ENCODE peak calls at places on chromosomes 11 and 22, in five cellular contexts. V is WTC11, W is retinal pigment epithelial cell, G is Calu3, M is right lobe of liver. B is an unnamed sample.

GRCh38 chr11:34870548-34871209 is 45.5 kb downstream of the APIP start:
- DNase-seq in G (no peak), V (no peak), W (no peak), M (no peak), B (no peak)

GRCh38 chr11:23336961-23337360 is 476.7 kb upstream of the CCDC179 start:
- DNase-seq in G (no peak), V (no peak), W (no peak), M (no peak), B (no peak)

GRCh38 chr11:59463176-59463575 is 6.4 kb downstream of the OR4D6 start:
- DNase-seq in W (no peak), M (no peak), V (no peak), G (no peak), B (no peak)

GRCh38 chr11:20337526-20338154 is 25.9 kb upstream of the HTATIP2 start:
- DNase-seq in V (peak), G (peak), M (no peak), W (no peak), B (no peak)

GRCh38 chr22:45717787-45718186 is 46.2 kb downstream of the ATXN10 start:
- DNase-seq in M (no peak), V (no peak), W (no peak), G (no peak), B (no peak)

GRCh38 chr11:29243616-29244015 is 773.2 kb downstream of the KCNA4 start:
- DNase-seq in G (no peak), W (no peak), V (no peak), M (no peak), B (no peak)

GRCh38 chr11:13210424-13210823 is 67.2 kb upstream of the BMAL1 start:
- DNase-seq in V (peak), G (peak), M (peak), W (no peak), B (no peak)

GRCh38 chr11:71305041-71305440 is 52.7 kb upstream of the SHANK2 start:
- DNase-seq in G (no peak), M (no peak), V (no peak), W (no peak), B (no peak)

GRCh38 chr11:87030458-87031054 is 7.2 kb upstream of the TMEM135 start:
- DNase-seq in G (no peak), M (no peak), W (no peak), V (no peak), B (no peak)

GRCh38 chr11:36454991-36455611 is 55.0 kb downstream of the TRAF6 start:
- DNase-seq in V (peak), W (no peak), G (no peak), M (no peak), B (no peak)

GRCh38 chr11:36453678-36454077 is 56.4 kb downstream of the TRAF6 start:
- DNase-seq in G (peak), M (no peak), W (no peak), V (no peak), B (peak)

GRCh38 chr11:36454551-36454950 is 55.5 kb downstream of the TRAF6 start:
- DNase-seq in W (no peak), M (no peak), V (no peak), G (no peak), B (no peak)

GRCh38 chr11:36456136-36456535 is 53.9 kb downstream of the TRAF6 start:
- DNase-seq in G (no peak), M (no peak), W (no peak), V (no peak), B (no peak)

DNA sequence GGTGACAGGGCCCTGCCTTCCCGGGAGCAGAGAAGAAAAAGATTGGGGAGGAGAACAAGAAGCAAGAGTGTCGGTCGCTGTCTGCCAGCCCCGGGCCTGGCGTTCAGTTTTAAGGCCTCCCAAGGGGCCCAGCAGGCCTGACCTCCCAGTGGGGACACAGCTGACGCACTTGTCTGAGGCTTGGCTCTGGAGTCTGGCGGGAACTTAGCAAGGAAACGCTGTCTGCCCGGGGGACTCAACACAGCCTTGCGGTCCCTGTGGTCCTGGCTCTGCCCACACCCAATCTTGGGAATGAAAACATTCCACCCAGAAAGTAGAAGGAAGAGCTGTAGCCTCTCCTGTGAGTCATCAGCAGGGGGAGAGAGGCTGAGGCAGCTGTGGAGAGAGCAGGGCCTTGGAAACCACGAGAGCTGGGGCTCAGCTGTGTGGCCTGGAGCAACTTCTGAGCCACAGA is 54.4 kb downstream of the TRAF6 start:
- DNase-seq in V (no peak), M (no peak), G (peak), W (peak), B (no peak)
- TF ChIP-seq CTCF in V (no peak), M (no peak), G (no peak), W (no peak), B (no peak)

DNA sequence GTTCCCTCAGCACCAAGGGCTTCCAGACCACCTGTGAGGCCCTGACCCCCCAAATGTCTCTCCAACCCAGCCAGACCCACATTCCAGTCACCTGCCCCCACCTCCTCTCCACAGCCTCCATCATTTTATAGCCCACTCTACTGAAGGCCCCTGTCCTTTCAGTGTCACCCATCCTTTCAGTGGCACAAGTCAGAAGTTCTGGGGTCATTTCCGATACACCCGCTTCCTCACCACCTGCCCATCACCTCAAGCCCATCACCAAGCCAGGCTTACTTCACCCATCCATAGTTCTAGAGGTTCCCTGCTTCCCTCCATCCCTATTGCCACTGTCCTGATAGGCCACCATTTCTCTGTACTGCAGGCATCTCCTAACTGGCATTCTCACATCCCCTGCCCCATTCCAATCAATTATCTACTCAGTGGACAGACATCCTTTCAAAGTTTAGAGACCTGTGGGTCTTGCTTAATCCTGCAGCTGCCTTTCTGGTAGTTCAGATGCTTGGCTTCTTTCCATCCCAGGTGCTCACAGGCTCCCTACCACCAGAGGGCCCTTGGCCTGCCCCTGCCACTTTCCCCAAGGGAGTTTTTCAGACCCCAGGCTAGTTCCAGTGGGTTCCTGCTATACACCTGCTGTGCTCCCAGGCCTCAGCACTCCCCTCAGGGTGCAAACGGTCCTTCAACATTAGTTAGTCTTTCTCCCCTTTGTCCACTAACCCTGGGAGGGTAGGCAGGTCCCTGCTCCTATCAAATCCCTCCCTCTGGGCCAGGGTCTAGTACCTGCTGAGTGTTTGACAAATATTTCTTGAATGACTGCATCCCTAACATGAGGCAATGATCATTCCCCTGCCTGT is 7.6 kb downstream of the KCNQ1OT1 start:
- DNase-seq in W (no peak), G (peak), V (peak), M (peak), B (peak)
- TF ChIP-seq CTCF in W (peak), G (peak), V (peak), M (peak), B (no peak)

GRCh38 chr11:57324886-57325734 is at the start of gene TNKS1BP1:
- DNase-seq in G (peak), V (peak), M (peak), W (peak), B (peak)
- TF ChIP-seq CTCF in G (no peak), V (no peak), M (no peak), W (no peak), B (no peak)

DNA sequence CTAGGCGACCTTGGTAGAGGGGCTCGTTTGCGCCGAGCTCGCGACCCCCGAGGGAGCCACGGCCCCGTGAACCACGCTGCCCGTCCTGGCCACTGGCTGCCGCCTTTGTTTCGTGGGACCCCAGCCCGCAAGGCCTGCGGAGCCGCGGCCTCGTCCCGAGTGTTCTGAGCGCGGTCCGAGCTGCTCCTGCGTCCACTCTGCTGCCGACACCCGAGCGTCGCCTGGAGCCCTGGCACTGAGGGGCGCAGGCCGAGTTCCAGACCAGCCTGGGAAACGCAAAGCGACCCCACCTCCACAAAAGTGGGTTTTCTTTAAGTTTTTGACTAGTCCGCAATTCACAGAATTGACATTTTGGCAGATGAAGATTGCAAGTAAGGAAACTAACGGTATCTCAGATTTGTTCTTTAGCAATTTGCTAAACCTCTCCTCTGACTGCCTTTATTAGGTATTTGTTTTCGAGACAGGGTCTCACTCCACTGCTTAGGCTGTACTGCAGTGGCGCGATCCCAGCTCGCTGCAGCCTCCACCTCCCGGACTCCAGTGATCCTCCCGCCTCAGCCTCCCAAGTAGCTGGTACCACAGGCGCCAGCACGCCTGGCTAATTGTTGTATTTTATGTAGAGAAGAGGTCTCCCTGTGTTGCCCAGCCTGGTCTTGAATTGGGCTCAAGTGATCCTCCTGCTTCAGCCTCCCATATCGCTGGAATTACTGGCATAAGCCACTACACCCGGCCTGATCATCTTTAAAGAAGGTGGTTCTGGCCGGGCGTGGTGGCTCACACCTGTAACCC is 879 bp upstream of the RNH1 start:
- DNase-seq in G (no peak), M (no peak), V (no peak), W (no peak), B (no peak)
- TF ChIP-seq CTCF in G (no peak), M (no peak), V (no peak), W (no peak), B (no peak)

DNA sequence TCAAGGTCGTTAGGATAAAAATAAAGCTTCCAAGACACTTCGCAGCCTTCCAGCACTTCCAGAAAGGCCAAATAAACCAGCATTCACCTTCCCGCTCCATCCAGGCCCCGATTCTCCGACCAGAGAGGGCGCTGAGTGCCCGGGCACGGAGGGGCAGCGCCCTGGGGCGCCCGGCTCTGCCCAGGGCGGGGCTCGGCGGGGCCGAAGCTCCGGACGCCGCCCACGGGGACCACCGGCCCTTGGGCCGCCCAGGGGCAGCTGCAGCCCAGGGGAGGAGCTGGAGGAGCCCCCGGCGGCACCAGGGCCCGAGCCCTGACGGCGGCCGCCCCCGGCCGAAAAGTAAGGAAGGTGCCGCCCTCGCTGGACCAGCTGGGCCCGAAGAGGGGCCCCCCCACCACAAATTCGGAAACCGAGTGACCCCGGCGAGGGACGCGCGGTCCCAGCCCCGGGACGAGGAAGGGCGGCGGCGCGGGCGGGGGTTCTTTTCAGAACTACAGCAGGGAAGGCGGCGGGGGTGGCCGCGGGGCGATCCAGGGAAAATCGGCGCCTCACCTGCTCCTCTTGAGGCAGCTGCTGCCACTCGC is 346 bp downstream of the ATL3 start:
- DNase-seq in G (peak), M (peak), V (peak), W (no peak), B (no peak)
- TF ChIP-seq CTCF in G (peak), M (peak), V (no peak), W (peak), B (peak)

GRCh38 chr11:68956142-68956541 is 24.6 kb downstream of the MRGPRD start:
- DNase-seq in V (peak), W (no peak), G (no peak), M (no peak), B (peak)
- TF ChIP-seq CTCF in V (no peak), W (peak), G (no peak), M (peak), B (peak)

GRCh38 chr11:17719940-17720795 is 797 bp downstream of the MYOD1 start:
- DNase-seq in G (no peak), V (peak), W (no peak), M (no peak), B (no peak)
- TF ChIP-seq CTCF in G (peak), V (no peak), W (peak), M (no peak), B (no peak)

DNA sequence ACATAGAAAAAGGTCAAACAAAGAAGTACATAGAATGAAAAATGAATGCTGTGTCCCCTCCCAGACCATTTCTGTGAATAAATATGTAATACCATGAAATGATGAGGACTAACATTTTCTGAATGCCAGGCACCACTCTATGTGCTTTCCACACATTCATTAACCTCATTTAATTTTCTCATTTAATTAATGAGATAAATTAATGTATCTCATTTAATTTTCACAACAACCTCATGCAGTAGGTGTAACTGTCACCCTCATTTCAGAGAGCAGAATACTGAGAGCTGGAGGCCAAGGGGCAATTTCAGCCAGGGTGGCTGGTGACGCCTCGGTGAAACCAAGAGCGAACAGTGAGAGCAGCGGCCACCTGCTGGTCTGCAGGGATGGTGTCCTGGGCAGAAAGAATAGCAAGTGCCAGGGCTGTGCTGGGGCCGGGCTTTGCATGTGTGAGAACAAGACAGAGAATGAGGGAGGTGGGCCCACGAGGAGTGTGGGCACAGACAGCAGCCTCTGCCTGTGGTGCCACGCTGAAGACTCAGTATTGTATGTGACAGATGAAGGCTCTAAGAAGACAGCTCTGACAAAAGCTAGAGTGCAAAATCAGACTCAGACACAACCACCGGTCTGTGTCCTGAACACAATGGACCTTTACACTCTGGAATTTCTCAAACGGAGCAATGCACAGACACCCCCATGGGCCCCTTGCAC is 1.8 kb upstream of the SERPIND1 start:
- DNase-seq in M (peak), V (peak), W (no peak), G (no peak), B (no peak)
- TF ChIP-seq CTCF in M (peak), V (no peak), W (peak), G (no peak), B (no peak)

GRCh38 chr11:102596578-102596977 is 28.6 kb downstream of the MMP20 start:
- DNase-seq in G (no peak), M (no peak), V (no peak), W (no peak), B (no peak)

GRCh38 chr11:102590646-102591045 is 34.5 kb downstream of the MMP20 start:
- DNase-seq in M (no peak), G (no peak), V (no peak), W (no peak), B (no peak)

GRCh38 chr11:102591160-102591718 is 33.9 kb downstream of the MMP20 start:
- DNase-seq in V (no peak), W (no peak), M (no peak), G (no peak), B (no peak)

GRCh38 chr11:102589047-102589459 is 36.1 kb downstream of the MMP20 start:
- DNase-seq in V (no peak), M (no peak), W (no peak), G (no peak), B (no peak)

DNA sequence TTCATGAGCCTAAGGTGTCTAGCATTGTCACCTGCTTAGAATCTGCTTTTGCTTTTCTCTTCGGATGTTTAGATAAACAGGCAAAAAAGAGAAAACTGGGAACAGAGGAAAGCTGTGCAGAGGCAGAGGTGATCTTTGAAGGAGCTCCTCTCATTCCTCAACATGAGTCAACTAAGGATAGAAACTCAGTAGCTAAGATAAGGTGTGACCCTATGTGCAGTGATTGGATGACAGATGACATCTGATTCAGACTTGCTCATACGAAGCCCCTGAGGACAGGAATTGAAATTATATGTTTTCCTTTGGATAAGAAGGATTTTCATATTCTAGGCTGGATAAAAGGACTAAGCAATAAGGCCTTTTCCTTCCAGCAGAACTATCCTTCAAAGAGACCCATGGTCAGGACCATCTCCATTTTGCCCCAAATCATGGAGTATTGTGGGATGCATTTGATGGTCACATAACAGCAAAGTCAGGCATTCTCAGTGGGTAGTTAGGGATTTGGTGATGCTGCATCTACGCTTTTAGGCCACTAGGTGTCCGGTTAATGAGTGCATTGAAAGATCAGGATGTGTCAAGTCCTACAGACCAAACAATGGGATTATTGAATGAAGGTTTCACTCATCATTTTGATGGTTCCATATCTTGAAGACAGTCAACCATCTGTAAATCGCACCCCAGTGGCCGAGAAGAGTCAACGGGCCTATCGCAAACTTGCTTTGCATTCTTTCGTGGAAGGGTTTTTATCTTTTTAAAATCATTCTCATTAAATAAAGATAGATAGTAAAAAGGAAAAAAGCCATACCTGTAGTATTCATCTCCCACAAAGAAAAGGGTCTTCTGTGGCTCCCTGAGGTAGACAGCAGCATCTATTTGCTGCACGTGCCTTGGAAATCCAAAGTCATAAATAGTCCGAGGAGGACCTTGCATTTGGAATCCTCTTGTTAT is 32.2 kb downstream of the MMP20 start:
- DNase-seq in M (no peak), V (no peak), G (no peak), W (no peak), B (no peak)
- TF ChIP-seq CTCF in M (peak), V (peak), G (peak), W (peak), B (peak)

GRCh38 chr11:69292221-69292648 is 1.7 kb upstream of the MYEOV start:
- DNase-seq in M (no peak), V (peak), W (no peak), G (peak), B (no peak)
- TF ChIP-seq CTCF in M (peak), V (peak), W (peak), G (peak), B (peak)